ENCODE peak calls at places on chromosomes 3 and 15, in six cellular contexts. I, A, F, Y, Z and S are unnamed samples.

GRCh38 chr3:190360228-190360627 is 27.7 kb upstream of the CLDN16 start:
- DNase-seq in F (no peak), Y (no peak), A (no peak), Z (no peak), I (no peak), S (no peak)

GRCh38 chr3:187310954-187311470 is 19.5 kb upstream of the MASP1 start:
- DNase-seq in F (no peak), I (no peak), A (no peak), Y (no peak), Z (no peak), S (no peak)

GRCh38 chr3:133750201-133750748 is 4.1 kb downstream of the TF start:
- DNase-seq in Z (no peak), Y (no peak), F (no peak), A (no peak), I (no peak), S (no peak)

GRCh38 chr3:114551770-114552526 is 258.1 kb downstream of the TIGIT start:
- DNase-seq in F (no peak), Z (peak; percentile 84), I (no peak), Y (peak; percentile 94), A (no peak), S (no peak)

GRCh38 chr3:134804508-134805480 is 9.7 kb downstream of the EPHB1 start:
- DNase-seq in Y (no peak), I (no peak), F (no peak), Z (no peak), A (no peak), S (no peak)

GRCh38 chr3:57151021-57151449 is 14.1 kb downstream of the IL17RD start:
- DNase-seq in A (no peak), Y (no peak), I (no peak), F (no peak), Z (peak; percentile 20), S (no peak)

GRCh38 chr15:90750186-90750585 is 33.0 kb downstream of the BLM start:
- DNase-seq in I (no peak), F (no peak), Y (no peak), A (no peak), Z (no peak), S (no peak)

GRCh38 chr3:44280631-44281030 is 38.9 kb downstream of the TOPAZ1 start:
- DNase-seq in A (no peak), F (no peak), Z (no peak), I (no peak), Y (no peak), S (no peak)

GRCh38 chr15:100125627-100126231 is 216.0 kb downstream of the ADAMTS17 start:
- DNase-seq in I (no peak), F (no peak), Y (no peak), Z (no peak), A (no peak), S (no peak)

GRCh38 chr3:111845996-111846395 is 13.1 kb upstream of the PHLDB2 start:
- DNase-seq in A (no peak), Z (peak; percentile 76), Y (no peak), I (no peak), F (no peak), S (no peak)